ENCODE peak calls at places on chromosomes 13 and 19, in six cellular contexts. K is activated CD4-positive, alpha-beta T cell treated with anti-CD3 and anti-CD28 coated beads, Interleukin-2, amount 10 ng/mL, durations not matched to agents 7 days and 5 days; O is SK-N-SH; B is stimulated activated naive CD8-positive, alpha-beta T cell treated with anti-CD3 and anti-CD28 coated beads, Interleukin-15, Interleukin-2, amounts not matched to agents 100 U/mL and 50 U/mL, for 24 hours; U is AG04450; W is T1000. D is an unnamed sample.

GRCh38 chr13:110317093-110317492 is 10.0 kb downstream of the COL4A2 start:
- DNase-seq in K (no peak), O (no peak), B (no peak), U (no peak), W (no peak), D (no peak)

GRCh38 chr13:38216181-38216580 is 133.5 kb upstream of the UFM1 start:
- DNase-seq in K (no peak), O (no peak), B (no peak), U (no peak), W (no peak), D (no peak)

GRCh38 chr13:63595811-63596210 is 2180.2 kb upstream of the PCDH20 start:
- DNase-seq in K (no peak), O (no peak), B (no peak), U (no peak), W (no peak), D (no peak)

GRCh38 chr13:44780586-44781280 is 204.6 kb upstream of the TSC22D1 start:
- DNase-seq in K (no peak), O (no peak), B (no peak), U (no peak), W (no peak), D (no peak)

GRCh38 chr13:109795021-109795420 is 8.6 kb upstream of the IRS2 start:
- DNase-seq in K (no peak), O (no peak), B (no peak), U (no peak), W (no peak), D (no peak)

GRCh38 chr19:38032951-38033350 is 125.9 kb downstream of the SIPA1L3 start:
- DNase-seq in K (no peak), O (no peak), B (no peak), U (no peak), W (no peak), D (no peak)

GRCh38 chr19:49155005-49155826 is at the start of gene HRC:
- DNase-seq in K (no peak), O (no peak), B (no peak), U (no peak), W (no peak), D (no peak)

GRCh38 chr19:10634430-10634829 is 9.1 kb downstream of the SLC44A2 start:
- DNase-seq in K (no peak), O (peak), B (no peak), U (no peak), W (no peak), D (no peak)

GRCh38 chr13:86792153-86792651 is 879.0 kb upstream of the SLITRK5 start:
- DNase-seq in K (no peak), O (peak), B (no peak), U (no peak), W (no peak), D (peak)

GRCh38 chr19:13208131-13208963 is 58.1 kb downstream of the IER2 start:
- DNase-seq in K (peak), O (no peak), B (peak), U (peak), W (no peak), D (peak)

GRCh38 chr19:44003461-44004134 is 841 bp downstream of the ZNF230 start:
- DNase-seq in K (peak), O (no peak), B (peak), U (no peak), W (no peak), D (peak)

GRCh38 chr13:45055902-45056648 is 64.2 kb upstream of the GTF2F2 start:
- DNase-seq in K (no peak), O (no peak), B (peak), U (no peak), W (no peak), D (peak)

GRCh38 chr13:101925731-101926130 is 473.3 kb downstream of the ITGBL1 start:
- DNase-seq in K (no peak), O (no peak), B (no peak), U (no peak), W (no peak), D (no peak)

GRCh38 chr19:49641688-49642487 is at the start of gene SCAF1:
- DNase-seq in K (peak), O (peak), B (peak), U (peak), W (peak), D (peak)

GRCh38 chr19:6362351-6362801 is 1.0 kb downstream of the CLPP start:
- DNase-seq in K (peak), O (no peak), B (peak), U (no peak), W (no peak), D (peak)

GRCh38 chr13:29937836-29938235 is 87.4 kb upstream of the UBL3 start:
- DNase-seq in K (peak), O (no peak), B (no peak), U (no peak), W (no peak), D (peak)

GRCh38 chr13:98746968-98747367 is 5.5 kb downstream of the SLC15A1 start:
- DNase-seq in K (no peak), O (no peak), B (no peak), U (no peak), W (no peak), D (no peak)

GRCh38 chr13:23551213-23552008 is 18.8 kb upstream of the TNFRSF19 start:
- DNase-seq in K (no peak), O (no peak), B (no peak), U (no peak), W (no peak), D (no peak)